ENCODE peak calls at places on chromosomes 13 and 19, in six cellular contexts. B is thoracic aorta, U is cardiac fibroblast, H is lung, S is fibroblast of pulmonary artery, F is right atrium auricular region. N is an unnamed sample.
A peak's percentile ranks its signal among the peaks of the same experiment; 100 is the strongest.

GRCh38 chr19:8922591-8922990 is 87.6 kb downstream of the MUC16 start:
- DNase-seq in B (no peak), U (no peak), H (no peak), S (no peak), F (no peak), N (no peak)

GRCh38 chr19:6551607-6552450 is 21.0 kb downstream of the TNFSF9 start:
- DNase-seq in B (no peak), U (no peak), H (no peak), S (no peak), F (no peak), N (no peak)

GRCh38 chr19:14516048-14516534 is 2.1 kb downstream of the DNAJB1 start:
- DNase-seq in B (no peak), U (no peak), H (no peak), S (no peak), F (no peak), N (no peak)

GRCh38 chr13:37429976-37430375 is 168.6 kb downstream of the POSTN start:
- DNase-seq in B (no peak), U (peak; percentile 77), H (no peak), S (peak; percentile 78), F (no peak), N (no peak)

GRCh38 chr13:26534036-26534726 is 23.3 kb upstream of the WASF3 start:
- DNase-seq in B (no peak), U (no peak), H (no peak), S (no peak), F (no peak), N (no peak)

GRCh38 chr19:8367327-8368001 is 3.5 kb downstream of the ANGPTL4 start:
- DNase-seq in B (peak; percentile 71), U (peak; percentile 99), H (peak; percentile 72), S (peak; percentile 99), F (peak; percentile 95), N (no peak)

GRCh38 chr13:30998548-30999140 is 66.2 kb downstream of the TEX26 start:
- DNase-seq in B (no peak), U (peak; percentile 38), H (no peak), S (peak; percentile 25), F (no peak), N (no peak)

GRCh38 chr13:25796474-25796873 is 255.3 kb downstream of the SHISA2 start:
- DNase-seq in B (no peak), U (no peak), H (no peak), S (no peak), F (no peak), N (no peak)

GRCh38 chr13:107854880-107855279 is 360.5 kb downstream of the LIG4 start:
- DNase-seq in B (no peak), U (no peak), H (no peak), S (no peak), F (no peak), N (no peak)

GRCh38 chr19:35345671-35346111 is 2.0 kb upstream of the FFAR1 start:
- DNase-seq in B (no peak), U (no peak), H (no peak), S (no peak), F (no peak), N (no peak)

GRCh38 chr13:101398191-101398590 is 18.1 kb downstream of the NALCN start:
- DNase-seq in B (no peak), U (no peak), H (no peak), S (peak; percentile 10), F (no peak), N (no peak)

GRCh38 chr13:110273254-110273653 is 33.7 kb downstream of the COL4A1 start:
- DNase-seq in B (no peak), U (no peak), H (no peak), S (no peak), F (no peak), N (no peak)

GRCh38 chr19:38384209-38385027 is 3.4 kb downstream of the GGN start:
- DNase-seq in B (no peak), U (peak; percentile 34), H (no peak), S (no peak), F (no peak), N (no peak)

GRCh38 chr13:103935117-103935516 is 868.9 kb upstream of the SLC10A2 start:
- DNase-seq in B (no peak), U (no peak), H (no peak), S (no peak), F (no peak), N (no peak)

GRCh38 chr13:110149036-110149435 is 157.9 kb downstream of the COL4A1 start:
- DNase-seq in B (no peak), U (no peak), H (no peak), S (no peak), F (peak; percentile 16), N (no peak)

GRCh38 chr13:98847780-98848179 is 95.3 kb upstream of the SLC15A1 start:
- DNase-seq in B (no peak), U (peak; percentile 50), H (no peak), S (peak; percentile 78), F (no peak), N (no peak)

GRCh38 chr19:45638930-45639729 is at the start of gene EML2:
- DNase-seq in B (no peak), U (peak; percentile 38), H (peak; percentile 47), S (no peak), F (no peak), N (no peak)

GRCh38 chr19:10583021-10583776 is 3.9 kb downstream of the AP1M2 start:
- DNase-seq in B (no peak), U (no peak), H (no peak), S (no peak), F (no peak), N (no peak)

GRCh38 chr19:8196271-8196908 is 12.8 kb upstream of the CERS4 start:
- DNase-seq in B (no peak), U (no peak), H (no peak), S (no peak), F (no peak), N (no peak)

GRCh38 chr19:57664269-57665127 is 4.2 kb upstream of the ZSCAN4 start:
- DNase-seq in B (no peak), U (peak; percentile 76), H (peak; percentile 29), S (peak; percentile 66), F (peak; percentile 60), N (no peak)

GRCh38 chr13:104473936-104474335 is 1407.7 kb upstream of the SLC10A2 start:
- DNase-seq in B (no peak), U (no peak), H (no peak), S (no peak), F (no peak), N (no peak)

GRCh38 chr19:8358948-8359347 is 5.0 kb upstream of the ANGPTL4 start:
- DNase-seq in B (no peak), U (no peak), H (no peak), S (no peak), F (no peak), N (no peak)

GRCh38 chr19:2288743-2289713 is 7.1 kb upstream of the PEAK3 start:
- DNase-seq in B (no peak), U (no peak), H (no peak), S (no peak), F (no peak), N (no peak)

GRCh38 chr13:30690282-30691188 is 44.8 kb upstream of the ALOX5AP start:
- DNase-seq in B (no peak), U (peak; percentile 96), H (peak; percentile 61), S (peak; percentile 97), F (peak; percentile 81), N (peak; percentile 24)

GRCh38 chr13:110418944-110419343 is 111.9 kb downstream of the COL4A2 start:
- DNase-seq in B (no peak), U (no peak), H (no peak), S (no peak), F (peak; percentile 57), N (no peak)

GRCh38 chr13:21055511-21056045 is 5.8 kb downstream of the LATS2 start:
- DNase-seq in B (no peak), U (no peak), H (no peak), S (no peak), F (no peak), N (no peak)

GRCh38 chr13:21051675-21052074 is 9.7 kb downstream of the LATS2 start:
- DNase-seq in B (no peak), U (no peak), H (no peak), S (no peak), F (no peak), N (no peak)

GRCh38 chr13:21055016-21055415 is 6.4 kb downstream of the LATS2 start:
- DNase-seq in B (no peak), U (no peak), H (no peak), S (no peak), F (no peak), N (no peak)

GRCh38 chr13:21053231-21053630 is 8.2 kb downstream of the LATS2 start:
- DNase-seq in B (no peak), U (no peak), H (no peak), S (no peak), F (no peak), N (no peak)

GRCh38 chr13:21054313-21054712 is 7.1 kb downstream of the LATS2 start:
- DNase-seq in B (no peak), U (no peak), H (no peak), S (no peak), F (no peak), N (no peak)
- TF ChIP-seq CTCF in B (no peak), U (no peak), H (no peak), S (no peak), F (no peak), N (no peak)

GRCh38 chr19:49301165-49301865 is 23.7 kb downstream of the SLC6A16 start:
- DNase-seq in B (peak; percentile 18), U (peak; percentile 68), H (peak; percentile 72), S (peak; percentile 69), F (peak; percentile 79), N (peak; percentile 54)
- H3K4me3 ChIP-seq in B (peak overlapping the region; percentile 45), U (no peak overlapping the region), H (no peak overlapping the region), S (peak overlapping the region; percentile 17), F (no peak overlapping the region), N (peak overlapping the region; percentile 34)

DNA sequence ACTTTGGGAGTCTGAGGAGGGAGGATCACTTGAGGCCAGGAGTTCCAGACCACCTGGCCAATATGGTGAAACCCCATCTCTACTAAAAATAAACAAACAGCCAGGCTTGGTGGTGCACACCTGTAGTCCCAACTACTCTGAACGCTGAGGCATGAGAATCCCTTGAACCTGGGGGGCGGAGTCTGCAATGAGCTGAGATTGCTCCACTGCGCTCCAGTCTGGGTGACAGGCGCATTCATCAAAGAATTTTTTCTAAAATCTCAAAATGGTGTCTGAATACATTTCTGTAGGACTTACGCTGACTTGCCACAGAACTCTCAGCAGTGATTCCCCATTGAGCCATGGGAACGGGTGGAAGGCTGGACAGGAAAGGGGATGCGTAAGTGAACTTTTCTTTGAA is 18.0 kb upstream of the ERVV-1 start:
- DNase-seq in B (no peak), U (no peak), H (no peak), S (no peak), F (no peak), N (no peak)
- TF ChIP-seq CTCF in B (no peak), U (no peak), H (no peak), S (no peak), F (no peak), N (no peak)

DNA sequence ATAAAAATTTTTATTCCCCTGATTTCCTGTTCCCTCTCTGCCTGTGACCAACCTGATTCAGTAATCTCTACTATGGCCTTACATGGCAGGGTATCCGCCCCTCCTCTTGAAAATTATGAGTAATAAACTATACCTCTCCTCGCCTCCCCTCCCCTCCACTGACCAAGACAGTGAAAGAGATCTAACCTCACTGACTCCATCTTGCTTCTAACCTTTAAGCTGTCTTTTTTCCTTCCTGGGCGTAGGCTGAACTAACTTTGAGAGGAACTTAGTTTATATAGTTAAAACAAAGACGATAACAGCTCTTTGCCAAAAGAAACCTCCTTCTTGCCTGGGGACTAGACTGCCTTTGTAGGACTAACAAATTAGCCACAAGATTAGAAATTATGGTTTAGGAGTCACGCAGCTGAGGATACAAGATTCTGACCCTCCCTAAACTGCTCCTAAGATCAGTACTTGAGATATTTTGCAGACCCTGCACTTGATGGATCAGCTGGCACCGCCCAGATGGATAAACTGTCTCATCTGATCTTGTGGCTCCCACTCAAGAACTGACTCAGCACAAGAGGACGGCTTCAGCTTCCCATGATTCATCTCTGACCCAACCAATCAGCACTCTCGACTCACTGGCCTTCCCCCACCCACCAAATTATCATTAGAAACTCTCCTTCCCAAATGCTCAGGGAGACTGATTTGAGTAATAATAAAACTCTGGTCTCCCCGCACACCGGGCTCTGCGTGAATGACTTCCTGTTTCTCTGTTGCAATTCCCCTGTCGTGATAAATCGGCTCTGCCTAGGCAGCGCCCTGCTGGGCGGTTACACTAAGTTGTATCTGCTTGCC is 187.1 kb downstream of the TDRD3 start:
- DNase-seq in B (peak; percentile 5), U (peak; percentile 72), H (no peak), S (peak; percentile 66), F (no peak), N (no peak)
- H3K4me3 ChIP-seq in B (peak overlapping the region; percentile 32), U (no peak overlapping the region), H (no peak overlapping the region), S (no peak overlapping the region), F (no peak overlapping the region), N (no peak overlapping the region)